ENCODE peak calls at places on chromosomes 11 and 22, in four cellular contexts. T is lung microvascular endothelial cell, E is KBM-7, S is fibroblast of villous mesenchyme. I is an unnamed sample.

GRCh38 chr22:49601614-49602321 is 225.9 kb downstream of the BRD1 start:
- DNase-seq in T (no peak), S (no peak), E (no peak), I (no peak)

GRCh38 chr22:41922940-41923594 is 3.5 kb downstream of the TNFRSF13C start:
- DNase-seq in S (no peak), T (no peak), E (no peak), I (no peak)

GRCh38 chr22:27512283-27512761 is 289.2 kb downstream of the MN1 start:
- DNase-seq in T (peak), S (peak), E (peak), I (peak)

GRCh38 chr11:72703281-72704008 is 29.2 kb upstream of the PDE2A start:
- DNase-seq in S (peak), T (no peak), E (no peak), I (peak)

GRCh38 chr22:47592791-47593190 is 830.3 kb downstream of the TBC1D22A start:
- DNase-seq in E (no peak), S (no peak), T (no peak), I (no peak)

GRCh38 chr22:50708474-50708873 is 29.5 kb upstream of the ACR start:
- DNase-seq in S (no peak), E (no peak), T (no peak), I (no peak)

GRCh38 chr11:1827095-1827797 is 7.5 kb upstream of the SYT8 start:
- DNase-seq in T (no peak), E (no peak), S (peak), I (peak)

GRCh38 chr11:815675-816432 is 2.9 kb upstream of the PNPLA2 start:
- DNase-seq in T (no peak), E (no peak), S (no peak), I (no peak)

GRCh38 chr11:75809991-75810390 is 5.0 kb upstream of the UVRAG start:
- DNase-seq in E (no peak), S (no peak), T (no peak), I (no peak)